ENCODE peak calls at places on chromosomes 1 and 21, in nine cellular contexts. Y, M, Z, R, N, S, X, F and W are unnamed samples.

GRCh38 chr1:184028854-184029623 is 8.5 kb downstream of the COLGALT2 start:
- DNase-seq in X (no peak), Z (no peak), N (no peak), F (peak), R (no peak), S (no peak), M (no peak), Y (no peak), W (no peak)

GRCh38 chr1:208203127-208203847 is 40.9 kb downstream of the PLXNA2 start:
- DNase-seq in Y (no peak), Z (no peak), F (peak), X (no peak), N (no peak), R (no peak), S (peak), M (peak), W (peak)

GRCh38 chr1:111733183-111733995 is 5.8 kb downstream of the INKA2 start:
- DNase-seq in R (no peak), S (no peak), X (no peak), N (no peak), Y (peak), F (peak), M (peak), Z (no peak), W (peak)

GRCh38 chr1:27491748-27492700 is 2.1 kb upstream of the WASF2 start:
- DNase-seq in F (peak), X (no peak), Y (no peak), R (peak), M (peak), N (no peak), S (no peak), Z (no peak), W (no peak)

GRCh38 chr1:49306507-49307070 is 529.9 kb upstream of the BEND5 start:
- DNase-seq in Y (no peak), N (no peak), F (no peak), R (no peak), S (no peak), M (no peak), Z (no peak), X (no peak), W (no peak)

GRCh38 chr1:209627349-209628196 is 24.7 kb downstream of the LAMB3 start:
- DNase-seq in S (peak), M (peak), N (no peak), X (peak), F (peak), Y (peak), Z (no peak), R (peak), W (peak)

GRCh38 chr21:29155118-29155932 is 24.9 kb downstream of the MAP3K7CL start:
- DNase-seq in Y (peak), X (peak), Z (no peak), N (no peak), F (peak), S (no peak), M (peak), R (peak), W (peak)

GRCh38 chr21:17622018-17622417 is 9.3 kb upstream of the BTG3 start:
- DNase-seq in R (no peak), M (no peak), S (no peak), N (no peak), Y (no peak), X (no peak), Z (no peak), F (no peak), W (no peak)

GRCh38 chr1:19405195-19405760 is 80.1 kb downstream of the CAPZB start:
- DNase-seq in X (peak), S (no peak), Y (no peak), F (no peak), Z (no peak), N (no peak), R (no peak), M (no peak), W (no peak)

GRCh38 chr1:29912413-29912812 is 676.1 kb downstream of the PTPRU start:
- DNase-seq in R (no peak), X (no peak), N (peak), Z (no peak), M (no peak), S (no peak), F (no peak), Y (no peak), W (peak)
- TF ChIP-seq CTCF in R (no peak), X (peak), N (peak), Z (peak), M (no peak), S (peak), F (peak), Y (no peak), W (peak)

DNA sequence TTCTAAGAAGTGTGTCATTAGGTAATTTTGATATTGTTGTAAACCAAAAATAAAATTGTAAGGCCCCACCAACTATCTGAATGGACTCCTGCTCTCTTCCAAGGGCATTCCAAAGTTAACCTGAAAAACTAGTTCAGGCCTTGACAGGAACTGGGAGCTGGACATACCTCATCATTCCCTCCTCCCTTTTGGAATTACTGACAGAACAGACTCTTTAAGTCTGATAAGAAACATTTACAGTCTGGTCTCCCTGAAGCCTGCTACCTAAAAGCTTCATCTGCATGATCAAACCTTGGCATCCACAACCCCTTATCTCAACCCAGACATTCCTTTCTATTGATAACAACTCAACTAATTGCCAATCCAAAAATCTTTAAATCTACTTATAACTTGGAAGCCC is 123.8 kb downstream of the TLR5 start:
- DNase-seq in X (no peak), S (no peak), F (no peak), Y (no peak), R (no peak), M (no peak), N (no peak), Z (no peak), W (no peak)
- H3K4me3 ChIP-seq in X (no peak), S (no peak), F (no peak), Y (no peak), R (no peak), M (no peak), N (no peak), Z (no peak), W (no peak)

GRCh38 chr1:64209221-64209620 is 5.8 kb downstream of the UBE2U start:
- DNase-seq in Z (no peak), R (no peak), Y (no peak), F (no peak), S (no peak), M (no peak), N (no peak), X (peak), W (no peak)
- TF ChIP-seq CTCF in Z (no peak), R (no peak), Y (no peak), F (no peak), S (no peak), M (no peak), N (no peak), X (peak), W (peak)

DNA sequence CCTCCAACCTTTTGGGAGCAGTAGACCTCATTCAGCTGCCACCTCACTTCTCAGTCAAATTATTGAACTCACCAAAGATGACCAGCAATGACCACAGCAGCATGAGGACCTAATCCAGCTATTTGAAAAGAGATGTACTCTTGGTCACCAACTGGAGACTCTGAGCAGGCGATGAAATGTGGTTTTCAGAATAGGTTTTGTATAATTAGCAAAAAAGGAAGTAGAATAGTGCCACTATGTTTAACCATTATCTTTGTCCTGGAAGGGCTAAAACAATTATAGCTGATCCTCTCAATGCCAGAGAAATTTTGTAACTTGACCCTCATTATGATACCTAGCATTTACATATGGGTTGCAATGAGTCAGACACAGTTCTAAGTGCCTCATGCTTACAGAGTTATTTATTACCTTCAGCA is at the start of gene FCRL2:
- DNase-seq in N (no peak), S (no peak), F (no peak), R (no peak), Y (no peak), Z (no peak), X (no peak), M (no peak), W (no peak)
- H3K4me3 ChIP-seq in N (no peak), S (no peak), F (no peak), R (no peak), Y (no peak), Z (no peak), X (no peak), M (no peak), W (no peak)

GRCh38 chr1:90725341-90725960 is 8.3 kb upstream of the BARHL2 start:
- DNase-seq in S (no peak), F (no peak), R (no peak), Z (no peak), Y (no peak), M (no peak), X (peak), N (no peak), W (no peak)

GRCh38 chr1:90722874-90723273 is 5.8 kb upstream of the BARHL2 start:
- DNase-seq in Y (no peak), X (no peak), Z (no peak), N (no peak), F (no peak), S (no peak), R (no peak), M (no peak), W (no peak)

GRCh38 chr1:90724361-90724760 is 7.3 kb upstream of the BARHL2 start:
- DNase-seq in F (no peak), X (peak), Z (no peak), Y (no peak), S (no peak), R (no peak), N (no peak), M (no peak), W (no peak)

GRCh38 chr1:90724926-90725325 is 7.8 kb upstream of the BARHL2 start:
- DNase-seq in X (peak), N (no peak), Y (no peak), S (no peak), M (no peak), F (no peak), R (no peak), Z (no peak), W (no peak)

DNA sequence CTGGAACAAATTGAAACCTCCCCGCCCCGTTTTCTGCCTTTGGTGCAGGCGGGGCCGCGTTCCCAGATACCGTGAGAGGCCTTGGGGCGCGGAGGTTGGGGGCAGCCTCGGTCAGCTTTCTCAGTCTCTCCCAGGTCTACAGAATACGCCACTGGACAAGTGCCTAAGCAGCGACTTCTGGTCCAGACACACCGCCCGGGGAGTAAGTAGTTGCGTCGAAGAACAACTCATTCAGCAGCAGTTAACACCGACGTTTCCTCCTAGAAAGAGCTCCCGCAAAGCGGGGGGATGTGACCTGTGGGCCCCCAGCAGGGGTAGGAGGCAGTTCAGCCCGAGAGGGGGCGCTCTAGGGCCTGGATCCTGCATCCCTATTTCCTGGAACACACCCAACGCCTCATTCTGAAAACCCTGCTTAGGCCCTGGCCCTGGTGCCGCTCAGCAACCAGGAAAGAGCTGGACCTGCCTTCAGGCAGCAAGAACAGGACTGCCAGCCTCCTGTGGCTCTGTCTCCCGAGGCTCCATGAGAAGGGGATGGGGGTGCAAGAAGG is 6.5 kb upstream of the BARHL2 start:
- DNase-seq in S (no peak), X (peak), N (no peak), F (no peak), R (no peak), Z (no peak), M (no peak), Y (no peak), W (no peak)
- TF ChIP-seq CTCF in S (no peak), X (peak), N (no peak), F (no peak), R (no peak), Z (no peak), M (no peak), Y (no peak), W (no peak)

DNA sequence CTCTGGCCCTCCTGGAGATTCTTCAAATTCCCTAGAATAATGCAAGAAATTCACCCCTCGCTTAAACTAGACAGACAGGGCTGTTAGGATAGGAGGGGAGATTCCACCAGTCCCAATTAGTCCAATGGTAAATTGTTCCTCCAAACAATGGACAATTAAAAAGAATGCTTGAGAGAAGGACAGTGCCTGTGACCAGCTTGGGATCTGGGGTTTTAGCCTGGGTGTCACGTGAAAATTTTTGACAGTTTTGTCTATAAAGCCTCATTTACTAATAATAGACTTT is 177.7 kb upstream of the RAB4A start:
- DNase-seq in N (no peak), X (peak), M (no peak), R (no peak), S (no peak), F (no peak), Y (no peak), Z (no peak), W (no peak)
- H3K4me3 ChIP-seq in N (no peak), X (peak), M (no peak), R (no peak), S (no peak), F (no peak), Y (no peak), Z (no peak), W (no peak)

DNA sequence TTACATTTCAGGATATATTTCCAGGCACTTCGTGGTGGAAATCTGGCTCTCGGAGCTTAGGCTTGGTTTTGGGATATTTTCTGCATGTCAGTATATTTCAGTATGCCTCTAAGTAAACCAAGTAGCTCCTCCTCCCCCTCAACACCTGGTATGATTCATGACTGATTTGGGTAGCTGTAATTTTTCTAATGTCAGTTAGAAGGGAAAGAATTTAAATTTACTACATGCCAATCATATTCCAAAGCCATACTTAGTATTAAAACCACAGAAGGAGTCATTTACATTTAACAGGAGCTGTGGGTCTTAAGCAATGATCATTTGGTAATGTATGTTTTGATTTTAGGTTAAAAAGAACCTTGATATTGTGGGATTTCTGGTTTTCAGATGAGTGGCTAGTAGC is 40.6 kb downstream of the ST6GALNAC3 start:
- DNase-seq in Z (no peak), M (no peak), R (no peak), S (no peak), N (no peak), X (no peak), F (no peak), Y (no peak), W (no peak)
- TF ChIP-seq CTCF in Z (no peak), M (no peak), R (no peak), S (no peak), N (no peak), X (no peak), F (no peak), Y (no peak), W (no peak)

GRCh38 chr1:42259739-42260064 is 75.3 kb downstream of the FOXJ3 start:
- DNase-seq in Z (no peak), N (no peak), R (no peak), S (no peak), M (no peak), F (no peak), X (no peak), Y (no peak), W (peak)
- H3K4me3 ChIP-seq in Z (no peak), N (no peak), R (no peak), S (no peak), M (no peak), F (no peak), X (no peak), Y (no peak), W (no peak)